ENCODE peak calls at places on chromosome 22, in nine cellular contexts. B, W, Y, Z, U, O, L, P and E are unnamed samples.

GRCh38 chr22:26086359-26086758 is 82.9 kb upstream of the SEZ6L start:
- DNase-seq in B (no peak), W (peak; percentile 66), Y (no peak), Z (no peak), U (no peak), O (no peak), L (no peak), P (no peak), E (no peak)

GRCh38 chr22:37274380-37274862 is 7.9 kb upstream of the CYTH4 start:
- DNase-seq in B (no peak), W (no peak), Y (no peak), Z (no peak), U (no peak), O (peak; percentile 48), L (no peak), P (no peak), E (no peak)

GRCh38 chr22:19974935-19975706 is 33.5 kb upstream of the TXNRD2 start:
- DNase-seq in B (no peak), W (peak; percentile 61), Y (no peak), Z (no peak), U (peak; percentile 62), O (no peak), L (no peak), P (no peak), E (no peak)

GRCh38 chr22:49284389-49284788 is 543.3 kb downstream of the BRD1 start:
- DNase-seq in B (no peak), W (no peak), Y (no peak), Z (no peak), U (no peak), O (no peak), L (no peak), P (no peak), E (no peak)

GRCh38 chr22:49324527-49325491 is 502.9 kb downstream of the BRD1 start:
- DNase-seq in B (no peak), W (no peak), Y (no peak), Z (no peak), U (no peak), O (no peak), L (no peak), P (no peak), E (no peak)

GRCh38 chr22:43227231-43227630 is 40.3 kb upstream of the TTLL12 start:
- DNase-seq in B (no peak), W (no peak), Y (no peak), Z (no peak), U (no peak), O (no peak), L (no peak), P (no peak), E (peak; percentile 31)

GRCh38 chr22:29313126-29314071 is 2.1 kb downstream of the RASL10A start:
- DNase-seq in B (no peak), W (no peak), Y (peak; percentile 55), Z (no peak), U (no peak), O (no peak), L (no peak), P (no peak), E (no peak)

GRCh38 chr22:24402460-24403192 is 24.8 kb upstream of the ADORA2A start:
- DNase-seq in B (no peak), W (peak; percentile 26), Y (peak; percentile 91), Z (no peak), U (peak; percentile 91), O (no peak), L (no peak), P (peak; percentile 72), E (peak; percentile 91)

GRCh38 chr22:37235897-37236607 is 8.0 kb downstream of the RAC2 start:
- DNase-seq in B (no peak), W (no peak), Y (no peak), Z (no peak), U (no peak), O (no peak), L (no peak), P (no peak), E (no peak)

GRCh38 chr22:49518436-49518970 is 309.2 kb downstream of the BRD1 start:
- DNase-seq in B (no peak), W (no peak), Y (no peak), Z (no peak), U (no peak), O (no peak), L (no peak), P (no peak), E (no peak)

GRCh38 chr22:50622723-50623327 is 5.1 kb downstream of the ARSA start:
- DNase-seq in B (peak; percentile 59), W (no peak), Y (no peak), Z (no peak), U (no peak), O (no peak), L (no peak), P (peak; percentile 73), E (no peak)

GRCh38 chr22:39268645-39269044 is 23.9 kb upstream of the PDGFB start:
- DNase-seq in B (no peak), W (no peak), Y (no peak), Z (no peak), U (no peak), O (no peak), L (no peak), P (no peak), E (no peak)

GRCh38 chr22:19419464-19420178 is 11.9 kb downstream of the HIRA start:
- DNase-seq in B (no peak), W (no peak), Y (peak; percentile 28), Z (no peak), U (no peak), O (no peak), L (no peak), P (no peak), E (no peak)

GRCh38 chr22:49930128-49930527 is 11.7 kb downstream of the CRELD2 start:
- DNase-seq in B (no peak), W (no peak), Y (no peak), Z (no peak), U (no peak), O (no peak), L (no peak), P (no peak), E (no peak)

GRCh38 chr22:46079861-46080821 is 70.2 kb upstream of the PPARA start:
- DNase-seq in B (no peak), W (no peak), Y (no peak), Z (no peak), U (no peak), O (no peak), L (no peak), P (peak; percentile 59), E (no peak)

GRCh38 chr22:37455896-37456295 is 28.6 kb upstream of the ELFN2 start:
- DNase-seq in B (no peak), W (no peak), Y (peak; percentile 17), Z (no peak), U (no peak), O (no peak), L (no peak), P (no peak), E (peak; percentile 26)

GRCh38 chr22:37896181-37896592 is 9.9 kb upstream of the MICALL1 start:
- DNase-seq in B (no peak), W (no peak), Y (peak; percentile 50), Z (no peak), U (no peak), O (peak; percentile 48), L (no peak), P (peak; percentile 49), E (no peak)